ENCODE peak calls at places on chromosomes 5 and 9, in seven cellular contexts. H, T, P, O, Q, F and A are unnamed samples.

GRCh38 chr5:91128604-91129003 is 254.5 kb downstream of the ARRDC3 start:
- DNase-seq in O (no peak), H (no peak), P (no peak), F (no peak), T (no peak), Q (no peak), A (no peak)

GRCh38 chr5:10069781-10070313 is 179.8 kb downstream of the ATPSCKMT start:
- DNase-seq in T (no peak), P (no peak), Q (no peak), F (no peak), O (no peak), H (no peak), A (no peak)

GRCh38 chr9:136848393-136849037 is 694 bp upstream of the PHPT1 start:
- DNase-seq in T (no peak), P (peak; percentile 31), Q (no peak), H (no peak), O (no peak), F (no peak), A (no peak)

GRCh38 chr5:32299059-32299677 is 13.6 kb downstream of the MTMR12 start:
- DNase-seq in O (peak; percentile 20), P (no peak), H (no peak), Q (no peak), F (no peak), T (no peak), A (no peak)

GRCh38 chr9:16312962-16313546 is 557.4 kb downstream of the BNC2 start:
- DNase-seq in Q (no peak), T (no peak), O (no peak), H (no peak), F (no peak), P (no peak), A (no peak)

GRCh38 chr5:14809369-14810144 is 62.0 kb downstream of the ANKH start:
- DNase-seq in T (peak; percentile 94), F (peak; percentile 73), O (peak; percentile 69), Q (peak; percentile 54), P (peak; percentile 91), H (no peak), A (peak; percentile 88)

GRCh38 chr9:117092582-117092981 is 322.3 kb downstream of the ASTN2 start:
- DNase-seq in F (no peak), O (no peak), Q (no peak), T (peak; percentile 42), P (no peak), H (no peak), A (no peak)

GRCh38 chr9:130185494-130186005 is 13.3 kb downstream of the NCS1 start:
- DNase-seq in F (no peak), P (no peak), O (no peak), H (peak; percentile 64), T (peak; percentile 63), Q (no peak), A (no peak)

GRCh38 chr5:124889522-124889828 is 143.0 kb upstream of the ZNF608 start:
- DNase-seq in O (no peak), P (no peak), F (no peak), H (no peak), Q (no peak), T (no peak), A (no peak)

GRCh38 chr5:53378590-53379247 is 101.7 kb upstream of the FST start:
- DNase-seq in T (peak; percentile 81), O (no peak), P (peak; percentile 76), H (no peak), F (no peak), Q (no peak), A (no peak)

GRCh38 chr5:127012933-127013332 is 17.4 kb downstream of the MARCHF3 start:
- DNase-seq in T (peak; percentile 79), P (peak; percentile 45), F (no peak), O (no peak), H (no peak), Q (no peak), A (no peak)

GRCh38 chr9:108416321-108416720 is 439.5 kb downstream of the ACTL7B start:
- DNase-seq in O (no peak), F (no peak), H (no peak), P (peak; percentile 53), Q (no peak), T (no peak), A (no peak)
- TF ChIP-seq CTCF in O (peak; percentile 38), F (no peak), H (no peak), P (peak; percentile 27), Q (no peak), T (no peak), A (no peak)

GRCh38 chr5:41415242-41415641 is 95.2 kb downstream of the PLCXD3 start:
- DNase-seq in F (no peak), P (no peak), O (no peak), Q (no peak), H (no peak), T (peak; percentile 49), A (no peak)

GRCh38 chr5:41412496-41412895 is 97.9 kb downstream of the PLCXD3 start:
- DNase-seq in H (no peak), Q (no peak), O (no peak), F (no peak), P (no peak), T (no peak), A (no peak)

GRCh38 chr5:41414598-41414997 is 95.8 kb downstream of the PLCXD3 start:
- DNase-seq in T (peak; percentile 97), H (no peak), Q (peak; percentile 31), O (peak; percentile 89), F (peak; percentile 66), P (peak; percentile 86), A (no peak)

GRCh38 chr5:41410737-41411136 is 99.7 kb downstream of the PLCXD3 start:
- DNase-seq in T (no peak), Q (no peak), H (no peak), F (no peak), P (no peak), O (no peak), A (no peak)

DNA sequence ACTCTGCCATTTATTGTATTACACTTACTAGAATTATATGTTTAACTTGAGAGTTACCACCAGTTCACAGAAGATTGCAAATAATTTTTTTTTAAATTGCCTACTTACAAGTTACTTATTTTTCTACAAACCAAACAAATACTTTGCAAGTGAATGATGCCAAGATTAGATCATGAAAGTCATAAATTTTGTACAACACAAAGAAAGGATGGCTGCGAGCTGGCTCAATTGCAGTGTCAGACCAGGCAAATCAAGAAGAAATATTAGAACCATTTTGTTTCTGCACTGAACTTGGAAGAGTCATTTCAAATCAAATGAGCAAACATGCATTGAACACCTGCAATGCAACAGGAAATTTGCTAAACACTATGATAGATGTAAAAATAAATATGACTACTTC is 97.3 kb downstream of the PLCXD3 start:
- DNase-seq in P (no peak), F (no peak), H (no peak), O (no peak), T (peak; percentile 51), Q (no peak), A (no peak)
- TF ChIP-seq CTCF in P (no peak), F (no peak), H (no peak), O (no peak), T (no peak), Q (no peak), A (no peak)

DNA sequence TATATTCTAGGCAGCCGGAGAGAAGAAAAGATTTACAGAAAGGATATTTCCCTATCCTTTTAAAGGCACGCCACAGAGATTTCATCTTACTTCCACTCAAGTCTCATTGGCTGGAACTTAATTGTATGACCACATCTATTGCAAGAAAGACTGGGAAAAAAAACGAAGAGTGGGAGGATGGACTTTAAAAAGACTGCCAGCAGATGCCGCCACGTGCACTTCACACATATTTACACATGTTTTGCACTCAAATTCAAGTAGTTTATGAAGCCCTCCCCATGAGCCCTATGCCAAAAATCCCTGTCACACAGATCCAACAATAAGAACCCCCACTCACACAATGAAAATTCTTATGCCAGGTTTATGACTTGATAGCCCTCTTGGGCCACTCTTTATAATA is 138.5 kb upstream of the TYRP1 start:
- DNase-seq in Q (no peak), F (no peak), H (no peak), O (no peak), T (peak; percentile 3), P (no peak), A (no peak)
- TF ChIP-seq CTCF in Q (no peak), F (no peak), H (no peak), O (no peak), T (peak; percentile 26), P (peak; percentile 11), A (no peak)

DNA sequence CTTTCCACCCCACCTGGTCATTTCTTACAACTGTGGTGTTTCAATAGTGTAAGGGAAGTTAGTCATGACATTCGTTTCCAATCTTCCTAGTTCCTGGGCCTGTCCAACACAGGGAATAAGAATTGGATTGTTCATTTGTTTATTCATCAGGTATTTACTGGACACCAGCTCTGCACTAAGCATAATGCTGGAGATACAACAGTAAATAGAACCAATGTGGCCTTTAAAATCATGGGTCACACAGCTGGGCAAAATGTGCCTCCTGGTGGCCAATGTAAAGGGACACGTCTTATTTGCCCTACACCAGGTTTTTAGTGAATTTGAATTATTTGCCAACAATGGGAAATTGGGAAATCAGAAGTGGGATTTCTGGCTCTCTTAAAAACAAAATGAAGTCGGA is 10.4 kb downstream of the ABLIM3 start:
- DNase-seq in F (no peak), T (no peak), O (peak; percentile 43), Q (no peak), H (no peak), P (no peak), A (no peak)
- TF ChIP-seq CTCF in F (no peak), T (peak; percentile 36), O (peak; percentile 69), Q (no peak), H (no peak), P (no peak), A (peak; percentile 31)

GRCh38 chr5:162593881-162594280 is 526.3 kb downstream of the GABRG2 start:
- DNase-seq in O (no peak), P (no peak), T (no peak), H (no peak), F (no peak), Q (no peak), A (no peak)
- TF ChIP-seq CTCF in O (peak; percentile 53), P (no peak), T (no peak), H (peak; percentile 7), F (no peak), Q (no peak), A (peak; percentile 18)

DNA sequence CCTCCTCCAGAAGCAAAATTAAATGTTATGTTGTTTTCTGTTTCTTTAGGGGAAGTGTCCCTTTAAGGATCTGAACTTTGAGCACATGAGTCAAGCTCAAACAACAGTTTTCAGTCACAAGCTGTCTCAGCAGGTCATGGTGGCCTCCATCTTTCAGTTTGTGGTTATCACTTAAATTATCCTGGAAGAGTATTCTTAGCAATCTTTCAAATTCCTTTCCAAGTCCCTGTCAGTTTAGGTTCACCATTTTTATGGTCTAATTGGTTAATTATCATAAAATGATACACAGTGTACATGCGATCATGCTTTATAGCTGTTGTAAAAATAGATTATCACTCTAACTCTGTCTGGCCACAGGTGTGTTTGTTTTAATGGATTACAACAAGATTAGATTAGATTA is 43.1 kb upstream of the SELENOP start:
- DNase-seq in O (no peak), T (no peak), H (no peak), P (no peak), Q (no peak), F (no peak), A (no peak)
- TF ChIP-seq CTCF in O (no peak), T (no peak), H (no peak), P (no peak), Q (no peak), F (no peak), A (no peak)

GRCh38 chr5:102152906-102153787 is 142.9 kb downstream of the SLCO4C1 start:
- DNase-seq in F (no peak), O (no peak), Q (no peak), T (no peak), H (no peak), P (peak; percentile 1), A (no peak)
- TF ChIP-seq CTCF in F (no peak), O (peak; percentile 62), Q (no peak), T (no peak), H (peak; percentile 24), P (peak; percentile 28), A (peak; percentile 76)